ENCODE peak calls at places on chromosomes 16 and 17, in ten cellular contexts. V is neuronal stem cell; H is stimulated activated CD4-positive, alpha-beta T cell treated with anti-CD3 and anti-CD28 coated beads, Interleukin-1b, Interleukin-23, amount 100 ng/mL, for 1 hour; E is NCI-H1092; I is T-helper 2 cell; P is activated naive CD8-positive, alpha-beta T cell treated with anti-CD3 and anti-CD28 coated beads, Interleukin-2, amount 50 U/mL, for 24 hours; D is mammary epithelial cell; K is psoas muscle; S is endothelial cell; X is stimulated activated CD8-positive, alpha-beta memory T cell treated with anti-CD3 and anti-CD28 coated beads, Interleukin-4, amount 100 ng/mL, for 1 hour. L is an unnamed sample.
A peak's percentile ranks its signal among the peaks of the same experiment; 100 is the strongest.

GRCh38 chr16:35629001-35629400 is 2169.6 kb downstream of the TP53TG3F start:
- DNase-seq in V (no peak), H (no peak), E (no peak), I (no peak), P (no peak), D (no peak), K (no peak), S (no peak), X (no peak), L (no peak)

GRCh38 chr16:10065014-10065413 is 117.2 kb downstream of the GRIN2A start:
- DNase-seq in V (no peak), H (no peak), E (no peak), I (no peak), P (no peak), D (no peak), K (no peak), S (no peak), X (no peak), L (no peak)

GRCh38 chr17:70855401-70856054 is 686.2 kb downstream of the KCNJ2 start:
- DNase-seq in V (no peak), H (no peak), E (peak; percentile 71), I (no peak), P (no peak), D (no peak), K (no peak), S (no peak), X (no peak), L (no peak)

GRCh38 chr16:9091867-9092281 is 430 bp downstream of the HAPSTR1 start:
- DNase-seq in V (peak; percentile 21), H (no peak), E (no peak), I (peak; percentile 42), P (peak; percentile 55), D (peak; percentile 58), K (peak; percentile 76), S (peak; percentile 28), X (peak; percentile 19), L (no peak)

GRCh38 chr16:11330526-11331237 is 14.6 kb upstream of the RMI2 start:
- DNase-seq in V (no peak), H (no peak), E (no peak), I (no peak), P (no peak), D (no peak), K (no peak), S (no peak), X (no peak), L (no peak)

GRCh38 chr17:72192409-72193192 is 71.8 kb downstream of the SOX9 start:
- DNase-seq in V (no peak), H (no peak), E (no peak), I (no peak), P (no peak), D (peak; percentile 72), K (peak; percentile 60), S (no peak), X (no peak), L (no peak)

GRCh38 chr17:6491071-6491700 is 46.9 kb downstream of the PIMREG start:
- DNase-seq in V (no peak), H (no peak), E (no peak), I (no peak), P (no peak), D (no peak), K (peak; percentile 20), S (no peak), X (no peak), L (peak; percentile 25)

GRCh38 chr16:30953511-30954124 is 3.9 kb upstream of the SETD1A start:
- DNase-seq in V (peak; percentile 76), H (peak; percentile 34), E (peak; percentile 85), I (peak; percentile 45), P (peak; percentile 67), D (peak; percentile 24), K (peak; percentile 81), S (peak; percentile 83), X (no peak), L (peak; percentile 48)

GRCh38 chr16:2004795-2005517 is 4.7 kb downstream of the ZNF598 start:
- DNase-seq in V (no peak), H (no peak), E (peak; percentile 71), I (no peak), P (no peak), D (no peak), K (peak; percentile 61), S (no peak), X (no peak), L (peak; percentile 88)

GRCh38 chr16:89805136-89805905 is 11.1 kb downstream of the FANCA start:
- DNase-seq in V (no peak), H (no peak), E (no peak), I (no peak), P (no peak), D (no peak), K (no peak), S (no peak), X (no peak), L (no peak)

GRCh38 chr17:76200354-76200753 is 39.9 kb downstream of the RNF157 start:
- DNase-seq in V (no peak), H (no peak), E (no peak), I (no peak), P (no peak), D (no peak), K (no peak), S (no peak), X (no peak), L (no peak)

GRCh38 chr16:22787456-22788189 is 26.3 kb upstream of the HS3ST2 start:
- DNase-seq in V (no peak), H (no peak), E (no peak), I (no peak), P (no peak), D (peak; percentile 86), K (no peak), S (no peak), X (no peak), L (no peak)

GRCh38 chr16:65576631-65577030 is 454.8 kb upstream of the CDH11 start:
- DNase-seq in V (no peak), H (no peak), E (no peak), I (no peak), P (no peak), D (no peak), K (no peak), S (peak; percentile 14), X (no peak), L (no peak)

GRCh38 chr17:21029032-21029431 is 13.8 kb downstream of the USP22 start:
- DNase-seq in V (no peak), H (no peak), E (no peak), I (no peak), P (peak; percentile 31), D (peak; percentile 88), K (peak; percentile 81), S (no peak), X (no peak), L (no peak)

GRCh38 chr16:50390914-50391700 is 22.3 kb upstream of the BRD7 start:
- DNase-seq in V (no peak), H (no peak), E (no peak), I (no peak), P (no peak), D (no peak), K (no peak), S (no peak), X (no peak), L (no peak)

GRCh38 chr17:72774251-72774650 is 318.2 kb downstream of the SLC39A11 start:
- DNase-seq in V (no peak), H (no peak), E (no peak), I (no peak), P (no peak), D (no peak), K (no peak), S (no peak), X (no peak), L (no peak)

GRCh38 chr16:19502395-19503131 is 19.3 kb downstream of the GDE1 start:
- DNase-seq in V (peak; percentile 74), H (peak; percentile 46), E (peak; percentile 82), I (peak; percentile 43), P (peak; percentile 74), D (peak; percentile 51), K (peak; percentile 58), S (peak; percentile 81), X (no peak), L (peak; percentile 78)